ENCODE peak calls at places on chromosomes 6 and 20, in ten cellular contexts. I, H, L, M, J, Y, R, W, Z and N are unnamed samples. For H3K4me1, the result is how much of the 10 kb centered on the place peaks cover.

GRCh38 chr20:19820520-19821211 is 62.6 kb downstream of the RIN2 start:
- DNase-seq in I (no peak), H (no peak), L (peak), M (no peak), J (no peak), Y (no peak), R (no peak), W (no peak), Z (no peak), N (peak)

GRCh38 chr6:133503330-133503729 is 262.2 kb downstream of the EYA4 start:
- DNase-seq in I (no peak), H (no peak), L (peak), M (no peak), J (no peak), Y (no peak), R (no peak), W (no peak), Z (no peak), N (no peak)

GRCh38 chr6:11236351-11236750 is 3.9 kb upstream of the NEDD9 start:
- DNase-seq in I (no peak), H (no peak), L (no peak), M (no peak), J (no peak), Y (no peak), R (peak), W (no peak), Z (no peak), N (no peak)

GRCh38 chr6:169339731-169340314 is 86.2 kb upstream of the THBS2 start:
- DNase-seq in I (no peak), H (no peak), L (no peak), M (no peak), J (no peak), Y (peak), R (peak), W (no peak), Z (no peak), N (no peak)

GRCh38 chr6:95959291-95959690 is 56.5 kb upstream of the FUT9 start:
- DNase-seq in I (no peak), H (no peak), L (no peak), M (no peak), J (no peak), Y (no peak), R (no peak), W (no peak), Z (no peak), N (no peak)

GRCh38 chr6:137490961-137491360 is 3.2 kb downstream of the OLIG3 start:
- DNase-seq in I (no peak), H (no peak), L (no peak), M (no peak), J (no peak), Y (no peak), R (no peak), W (no peak), Z (no peak), N (no peak)

GRCh38 chr6:39387785-39388184 is 65.3 kb upstream of the KCNK16 start:
- DNase-seq in I (no peak), H (no peak), L (peak), M (no peak), J (no peak), Y (no peak), R (no peak), W (no peak), Z (no peak), N (no peak)

GRCh38 chr6:165389534-165389933 is 80.1 kb upstream of the C6orf118 start:
- DNase-seq in I (no peak), H (no peak), L (no peak), M (no peak), J (no peak), Y (no peak), R (no peak), W (no peak), Z (no peak), N (no peak)

GRCh38 chr6:116010400-116011095 is 50.1 kb downstream of the FRK start:
- DNase-seq in I (peak), H (peak), L (peak), M (peak), J (peak), Y (peak), R (peak), W (peak), Z (peak), N (peak)

GRCh38 chr20:10007158-10007557 is 27.6 kb upstream of the ANKEF1 start:
- DNase-seq in I (no peak), H (no peak), L (no peak), M (no peak), J (no peak), Y (no peak), R (no peak), W (no peak), Z (no peak), N (no peak)

GRCh38 chr20:58634121-58634817 is 16.8 kb upstream of the STX16 start:
- DNase-seq in I (no peak), H (no peak), L (peak), M (no peak), J (no peak), Y (no peak), R (no peak), W (no peak), Z (no peak), N (no peak)
- H3K4me3 ChIP-seq in I (no peak), H (no peak), L (no peak), M (no peak), J (no peak), Y (peak), R (no peak), W (no peak), Z (no peak), N (no peak)

GRCh38 chr6:41576667-41577066 is 30.5 kb downstream of the FOXP4 start:
- DNase-seq in I (no peak), H (no peak), L (no peak), M (no peak), J (no peak), Y (no peak), R (no peak), W (no peak), Z (no peak), N (peak)
- H3K4me1 ChIP-seq in I (under half), H (under half), L (under half), M (half or more), J (under half), Y (under half), R (under half), W (under half), Z (under half), N (under half)

GRCh38 chr6:435442-436307 is 44.1 kb downstream of the IRF4 start:
- DNase-seq in I (no peak), H (no peak), L (no peak), M (no peak), J (no peak), Y (no peak), R (no peak), W (no peak), Z (no peak), N (no peak)

GRCh38 chr6:434051-434705 is 42.6 kb downstream of the IRF4 start:
- DNase-seq in I (no peak), H (no peak), L (no peak), M (no peak), J (no peak), Y (no peak), R (no peak), W (no peak), Z (no peak), N (no peak)

GRCh38 chr6:437042-437402 is 45.5 kb downstream of the IRF4 start:
- DNase-seq in I (no peak), H (no peak), L (no peak), M (no peak), J (no peak), Y (no peak), R (no peak), W (no peak), Z (no peak), N (no peak)

GRCh38 chr6:438634-439170 is 47.1 kb downstream of the IRF4 start:
- DNase-seq in I (no peak), H (no peak), L (no peak), M (no peak), J (no peak), Y (no peak), R (no peak), W (no peak), Z (no peak), N (no peak)

DNA sequence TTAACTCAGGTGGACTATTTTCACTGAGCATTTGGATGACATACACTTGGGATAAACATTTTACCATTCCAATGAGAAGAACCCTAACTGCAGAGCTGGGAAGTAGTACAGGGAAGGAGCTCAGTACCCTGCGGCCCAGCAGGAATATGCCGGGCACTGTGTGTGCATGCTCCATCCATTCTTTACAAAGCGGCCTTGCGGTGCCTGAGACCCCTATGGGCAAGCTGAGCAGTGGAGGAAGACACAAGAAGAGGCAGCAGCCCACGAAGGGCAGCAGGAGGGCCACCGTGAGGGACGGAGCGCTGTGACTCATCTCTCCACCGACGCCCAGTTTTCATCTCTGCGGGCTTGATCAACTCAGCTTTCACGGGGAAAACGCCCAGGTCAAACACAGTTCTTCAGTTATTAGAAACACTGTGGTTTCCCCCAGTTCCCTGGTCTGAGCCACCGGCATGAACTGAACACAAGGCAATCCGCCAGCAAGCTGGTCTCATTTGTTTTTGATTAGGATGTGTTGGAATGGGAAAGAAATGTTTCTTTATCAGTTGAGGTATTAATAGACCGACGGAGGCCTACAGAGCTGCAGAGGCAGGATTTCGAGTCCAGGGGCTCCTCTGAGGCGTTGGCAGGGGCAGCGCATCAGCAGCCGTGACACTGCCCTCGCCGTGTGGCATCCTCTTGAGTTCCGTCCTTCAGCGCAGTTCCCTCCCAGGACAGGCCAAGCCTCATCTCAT is 44.9 kb downstream of the IRF4 start:
- DNase-seq in I (no peak), H (no peak), L (no peak), M (no peak), J (no peak), Y (no peak), R (no peak), W (no peak), Z (no peak), N (peak)
- H3K4me3 ChIP-seq in I (no peak), H (no peak), L (no peak), M (no peak), J (no peak), Y (no peak), R (no peak), W (no peak), Z (no peak), N (no peak)

GRCh38 chr20:51565741-51566140 is 23.2 kb upstream of the NFATC2 start:
- DNase-seq in I (no peak), H (no peak), L (peak), M (no peak), J (no peak), Y (no peak), R (no peak), W (no peak), Z (no peak), N (no peak)
- H3K4me1 ChIP-seq in I (under half), H (under half), L (under half), M (half or more), J (under half), Y (under half), R (under half), W (under half), Z (under half), N (under half)

DNA sequence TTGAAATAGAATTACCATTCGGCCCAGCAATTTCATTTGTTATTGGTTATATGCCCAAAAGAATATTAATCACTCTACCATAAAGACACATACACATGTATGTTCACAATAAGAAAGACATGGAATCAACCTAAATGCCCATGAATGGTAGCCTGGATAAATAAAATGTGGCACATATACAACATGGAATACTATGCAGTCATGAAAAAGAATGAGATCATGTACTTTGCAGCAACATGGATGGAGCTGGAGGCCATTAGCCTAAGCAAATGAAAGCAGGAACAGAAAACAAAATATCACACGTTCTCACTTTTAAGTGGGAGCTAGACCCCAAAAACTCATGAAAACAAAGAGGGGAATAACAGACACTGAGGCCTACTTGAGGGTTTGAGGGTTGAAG is 52.6 kb upstream of the RNGTT start:
- DNase-seq in I (no peak), H (no peak), L (no peak), M (no peak), J (no peak), Y (no peak), R (no peak), W (no peak), Z (no peak), N (no peak)
- H3K4me3 ChIP-seq in I (no peak), H (no peak), L (no peak), M (no peak), J (no peak), Y (no peak), R (no peak), W (no peak), Z (no peak), N (no peak)

GRCh38 chr6:158023597-158023939 is 41.9 kb downstream of the SYNJ2 start:
- DNase-seq in I (no peak), H (no peak), L (no peak), M (no peak), J (no peak), Y (no peak), R (no peak), W (no peak), Z (no peak), N (no peak)
- H3K4me1 ChIP-seq in I (under half), H (under half), L (under half), M (half or more), J (under half), Y (under half), R (under half), W (under half), Z (half or more), N (under half)

DNA sequence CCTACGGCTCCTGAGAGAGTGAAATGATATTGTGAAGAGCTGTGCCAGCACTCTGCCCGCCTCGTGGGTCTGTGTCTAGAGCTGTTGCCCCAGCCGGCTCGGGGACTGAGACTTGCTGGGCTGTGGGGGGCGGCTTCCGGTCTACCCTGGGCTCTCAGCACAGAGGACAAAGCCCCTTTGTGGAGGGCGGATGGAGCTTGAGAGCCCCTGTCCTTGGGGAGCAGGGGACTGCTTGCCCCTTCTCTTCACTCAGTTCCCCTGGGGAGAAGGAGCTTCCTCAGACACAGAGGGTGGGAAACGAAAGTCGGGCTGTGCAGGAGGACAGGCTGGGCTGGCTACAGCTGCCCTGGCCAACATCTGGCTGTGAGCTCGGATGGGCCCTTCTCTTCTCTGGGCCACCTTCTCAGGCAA is 11.0 kb downstream of the SRC start:
- DNase-seq in I (no peak), H (no peak), L (no peak), M (no peak), J (no peak), Y (peak), R (no peak), W (no peak), Z (no peak), N (peak)
- H3K4me3 ChIP-seq in I (no peak), H (peak), L (no peak), M (no peak), J (no peak), Y (no peak), R (no peak), W (no peak), Z (no peak), N (no peak)

GRCh38 chr20:46214831-46215488 is 93.3 kb downstream of the CDH22 start:
- DNase-seq in I (no peak), H (no peak), L (peak), M (no peak), J (no peak), Y (no peak), R (no peak), W (peak), Z (no peak), N (no peak)

GRCh38 chr20:46216770-46217464 is 91.4 kb downstream of the CDH22 start:
- DNase-seq in I (no peak), H (no peak), L (no peak), M (no peak), J (no peak), Y (no peak), R (no peak), W (peak), Z (no peak), N (no peak)

GRCh38 chr20:46217583-46217982 is 90.7 kb downstream of the CDH22 start:
- DNase-seq in I (no peak), H (no peak), L (no peak), M (no peak), J (no peak), Y (no peak), R (no peak), W (no peak), Z (no peak), N (no peak)

GRCh38 chr20:46213946-46214830 is 94.1 kb downstream of the CDH22 start:
- DNase-seq in I (peak), H (no peak), L (peak), M (no peak), J (no peak), Y (no peak), R (no peak), W (peak), Z (no peak), N (peak)

GRCh38 chr20:46215913-46216707 is 92.2 kb downstream of the CDH22 start:
- DNase-seq in I (no peak), H (no peak), L (peak), M (peak), J (no peak), Y (no peak), R (no peak), W (peak), Z (peak), N (peak)
- H3K4me1 ChIP-seq in I (under half), H (under half), L (under half), M (under half), J (under half), Y (under half), R (under half), W (under half), Z (under half), N (under half)

DNA sequence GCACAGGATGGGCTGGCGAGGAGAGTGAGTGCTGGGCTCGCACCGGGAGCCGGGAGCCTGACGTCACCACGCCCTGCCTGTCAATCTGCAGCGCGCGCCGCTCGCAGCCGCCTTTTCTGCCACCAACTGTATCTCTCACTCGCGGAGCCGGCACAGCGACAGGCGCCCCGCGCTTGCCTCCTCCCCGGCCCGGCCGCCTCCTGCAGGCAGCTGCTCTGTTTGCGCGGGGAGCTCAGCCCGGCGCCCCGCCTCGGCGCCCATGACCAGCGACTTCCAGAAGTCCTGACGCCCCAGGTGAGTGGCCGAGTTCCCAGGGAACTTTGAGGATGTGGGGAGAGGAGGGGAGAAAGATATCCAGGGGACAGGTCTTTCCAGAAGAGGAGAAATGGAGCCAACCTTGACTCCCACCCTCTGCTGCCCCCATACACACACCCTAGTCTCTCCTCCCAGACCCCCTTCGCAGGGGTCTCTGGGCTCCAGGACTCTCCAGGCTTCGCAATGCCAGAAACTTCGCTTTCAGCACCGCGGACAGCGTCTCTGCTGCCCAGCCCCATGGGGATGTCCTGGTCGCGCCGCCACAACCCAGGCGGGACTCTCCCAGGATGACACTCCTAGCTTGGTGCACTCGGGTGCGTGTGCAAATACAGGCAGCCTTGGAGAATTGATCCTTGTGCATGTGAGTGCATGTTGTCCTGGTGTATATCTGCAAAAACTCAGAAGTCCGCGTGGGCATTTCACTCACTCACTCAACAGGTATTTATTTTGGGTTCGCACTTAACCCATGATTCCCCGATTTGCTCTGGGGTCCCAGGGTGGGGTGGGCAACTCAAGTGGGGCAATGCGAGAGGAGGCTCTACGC is at the start of gene GPR6:
- DNase-seq in I (peak), H (no peak), L (peak), M (peak), J (peak), Y (no peak), R (peak), W (peak), Z (peak), N (peak)
- H3K4me3 ChIP-seq in I (peak), H (no peak), L (no peak), M (no peak), J (no peak), Y (no peak), R (no peak), W (no peak), Z (no peak), N (no peak)

DNA sequence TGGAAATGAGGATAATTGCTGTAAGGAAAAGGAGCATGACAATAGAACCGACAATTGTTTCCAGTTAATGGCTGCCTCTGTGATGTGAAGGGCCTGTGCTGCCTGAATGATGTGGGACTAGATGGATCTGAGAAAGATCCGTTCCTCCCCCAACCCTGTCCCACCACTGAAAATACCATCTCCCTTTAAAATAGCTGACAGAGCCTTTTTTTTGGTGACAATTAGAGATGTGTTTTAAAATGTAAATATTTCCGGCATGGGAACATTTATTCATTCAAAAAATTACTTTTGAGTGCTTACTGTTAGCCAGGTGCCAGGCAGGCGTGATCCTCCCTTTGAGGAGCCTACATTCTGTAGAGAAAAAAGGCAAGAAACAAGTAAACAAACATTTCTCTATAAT is 72.4 kb upstream of the SUPT3H start:
- DNase-seq in I (no peak), H (no peak), L (no peak), M (no peak), J (no peak), Y (no peak), R (no peak), W (no peak), Z (no peak), N (no peak)
- H3K4me1 ChIP-seq in I (under half), H (under half), L (half or more), M (under half), J (under half), Y (under half), R (under half), W (under half), Z (under half), N (under half)